ENCODE peak calls at places on chromosomes 6 and 20, in four cellular contexts. F, V, H and X are unnamed samples. For H3K4me1, the result is how much of the 10 kb centered on the place peaks cover.

GRCh38 chr20:63399596-63400375 is 38.6 kb upstream of the CHRNA4 start:
- DNase-seq in H (no peak), V (no peak), F (no peak), X (no peak)

GRCh38 chr6:72748759-72749158 is 126.9 kb downstream of the KCNQ5 start:
- DNase-seq in F (no peak), H (peak), V (no peak), X (no peak)

GRCh38 chr20:19670829-19671228 is 87.2 kb upstream of the RIN2 start:
- DNase-seq in F (no peak), H (no peak), V (no peak), X (no peak)

GRCh38 chr20:57658447-57659130 is 38.4 kb upstream of the ZBP1 start:
- DNase-seq in F (peak), H (no peak), V (peak), X (no peak)

GRCh38 chr20:44496976-44497375 is 21.3 kb downstream of the TTPAL start:
- DNase-seq in F (no peak), H (peak), V (no peak), X (no peak)

GRCh38 chr6:3612341-3613041 is 139.0 kb downstream of the PXDC1 start:
- DNase-seq in F (no peak), H (peak), V (no peak), X (no peak)

GRCh38 chr20:14538433-14538832 is 201.0 kb upstream of the FLRT3 start:
- DNase-seq in V (no peak), F (no peak), H (no peak), X (no peak)

GRCh38 chr20:13857961-13858360 is 73.1 kb downstream of the NDUFAF5 start:
- DNase-seq in V (no peak), H (no peak), F (no peak), X (no peak)

GRCh38 chr20:42254673-42255072 is 636.5 kb upstream of the CHD6 start:
- DNase-seq in H (no peak), V (no peak), F (no peak), X (no peak)

GRCh38 chr6:117110737-117111136 is 154.6 kb upstream of the VGLL2 start:
- DNase-seq in V (no peak), F (no peak), H (no peak), X (no peak)

GRCh38 chr6:104540743-104541142 is 319.0 kb downstream of the HACE1 start:
- DNase-seq in F (no peak), V (no peak), H (peak), X (no peak)

GRCh38 chr6:22079788-22080187 is 217.0 kb downstream of the PRL start:
- DNase-seq in H (peak), V (no peak), F (no peak), X (no peak)

GRCh38 chr20:10861086-10861485 is 187.3 kb upstream of the JAG1 start:
- DNase-seq in F (no peak), H (peak), V (no peak), X (no peak)

GRCh38 chr6:139569561-139569960 is 195.1 kb upstream of the CITED2 start:
- DNase-seq in H (peak), F (no peak), V (no peak), X (no peak)

GRCh38 chr20:35463455-35464300 is 8.3 kb downstream of the CEP250 start:
- DNase-seq in F (no peak), V (peak), H (peak), X (peak)

GRCh38 chr6:62150048-62150663 is 135.9 kb downstream of the KHDRBS2 start:
- DNase-seq in H (peak), V (peak), F (no peak), X (no peak)

GRCh38 chr6:71446084-71446869 is 157.7 kb downstream of the OGFRL1 start:
- DNase-seq in H (no peak), V (no peak), F (no peak), X (no peak)

GRCh38 chr6:108559884-108560462 is 744 bp upstream of the FOXO3 start:
- DNase-seq in V (peak), H (peak), F (peak), X (peak)

GRCh38 chr20:59824711-59825562 is 108.5 kb downstream of the SYCP2 start:
- DNase-seq in F (no peak), V (peak), H (no peak), X (no peak)

GRCh38 chr20:13873814-13874213 is 89.0 kb downstream of the NDUFAF5 start:
- DNase-seq in F (no peak), V (no peak), H (no peak), X (no peak)

GRCh38 chr20:48051810-48052491 is 266.7 kb upstream of the SULF2 start:
- DNase-seq in H (peak), F (no peak), V (no peak), X (no peak)

GRCh38 chr6:14046476-14047068 is 71.0 kb upstream of the CD83 start:
- DNase-seq in V (peak), H (peak), F (no peak), X (no peak)

GRCh38 chr6:130376921-130377320 is 11.1 kb downstream of the TMEM200A start:
- DNase-seq in V (no peak), H (no peak), F (no peak), X (no peak)

GRCh38 chr20:61065853-61066252 is 186.2 kb upstream of the CDH4 start:
- DNase-seq in F (no peak), H (no peak), V (no peak), X (no peak)

GRCh38 chr20:5996765-5997164 is 46.3 kb downstream of the MCM8 start:
- DNase-seq in H (no peak), F (no peak), V (no peak), X (no peak)

GRCh38 chr20:57783956-57784837 is 74.4 kb upstream of the PMEPA1 start:
- DNase-seq in F (no peak), V (no peak), H (no peak), X (no peak)

GRCh38 chr6:150252714-150253444 is 110.0 kb downstream of the PPP1R14C start:
- DNase-seq in H (peak), F (no peak), V (no peak), X (no peak)

GRCh38 chr6:35392773-35393672 is 50.7 kb downstream of the PPARD start:
- DNase-seq in F (no peak), V (no peak), H (no peak), X (no peak)

GRCh38 chr6:105428342-105428957 is 25.6 kb upstream of the PREP start:
- DNase-seq in V (no peak), F (peak), H (peak), X (no peak)

GRCh38 chr6:122797537-122797936 is 8.5 kb downstream of the SMPDL3A start:
- DNase-seq in F (no peak), V (no peak), H (no peak), X (no peak)

GRCh38 chr6:122800906-122801305 is 11.8 kb downstream of the SMPDL3A start:
- DNase-seq in H (peak), F (no peak), V (no peak), X (no peak)

GRCh38 chr6:122799916-122800701 is 11.1 kb downstream of the SMPDL3A start:
- DNase-seq in F (no peak), V (peak), H (peak), X (no peak)

GRCh38 chr6:122799140-122799539 is 10.1 kb downstream of the SMPDL3A start:
- DNase-seq in F (no peak), V (no peak), H (no peak), X (no peak)

GRCh38 chr6:122798099-122798641 is 9.1 kb downstream of the SMPDL3A start:
- DNase-seq in H (peak), V (peak), F (no peak), X (no peak)
- H3K4me1 ChIP-seq in H (under half), V (half or more), F (under half), X (under half)

GRCh38 chr6:44253307-44254101 is 3.8 kb downstream of the SLC35B2 start:
- DNase-seq in F (no peak), H (no peak), V (peak), X (no peak)
- TF ChIP-seq POLR2A in F (no peak), H (no peak), V (no peak), X (no peak)

GRCh38 chr6:41630069-41630468 is 8.2 kb upstream of the MDFI start:
- DNase-seq in F (no peak), V (no peak), H (no peak), X (no peak)
- H3K4me3 ChIP-seq in F (no peak), V (no peak), H (no peak), X (no peak)

GRCh38 chr20:50394569-50394968 is 115.6 kb upstream of the PTPN1 start:
- DNase-seq in V (no peak), H (no peak), F (no peak), X (no peak)
- H3K4me1 ChIP-seq in V (under half), H (under half), F (under half), X (under half)

GRCh38 chr20:30376767-30377658 is 880.5 kb upstream of the DEFB115 start:
- DNase-seq in V (peak), F (peak), H (peak), X (peak)
- TF ChIP-seq POLR2A in V (no peak), F (no peak), H (peak), X (no peak)

GRCh38 chr6:6492675-6493074 is 95.8 kb upstream of the LY86 start:
- DNase-seq in V (no peak), H (no peak), F (no peak), X (no peak)

GRCh38 chr6:6497541-6497940 is 91.0 kb upstream of the LY86 start:
- DNase-seq in V (no peak), H (no peak), F (no peak), X (no peak)

GRCh38 chr6:6497976-6498375 is 90.5 kb upstream of the LY86 start:
- DNase-seq in F (no peak), V (no peak), H (no peak), X (no peak)

GRCh38 chr6:6494677-6495076 is 93.8 kb upstream of the LY86 start:
- DNase-seq in F (peak), V (peak), H (no peak), X (no peak)

GRCh38 chr6:6495851-6496250 is 92.7 kb upstream of the LY86 start:
- DNase-seq in H (no peak), F (no peak), V (no peak), X (no peak)
- H3K4me3 ChIP-seq in H (no peak), F (no peak), V (no peak), X (no peak)

DNA sequence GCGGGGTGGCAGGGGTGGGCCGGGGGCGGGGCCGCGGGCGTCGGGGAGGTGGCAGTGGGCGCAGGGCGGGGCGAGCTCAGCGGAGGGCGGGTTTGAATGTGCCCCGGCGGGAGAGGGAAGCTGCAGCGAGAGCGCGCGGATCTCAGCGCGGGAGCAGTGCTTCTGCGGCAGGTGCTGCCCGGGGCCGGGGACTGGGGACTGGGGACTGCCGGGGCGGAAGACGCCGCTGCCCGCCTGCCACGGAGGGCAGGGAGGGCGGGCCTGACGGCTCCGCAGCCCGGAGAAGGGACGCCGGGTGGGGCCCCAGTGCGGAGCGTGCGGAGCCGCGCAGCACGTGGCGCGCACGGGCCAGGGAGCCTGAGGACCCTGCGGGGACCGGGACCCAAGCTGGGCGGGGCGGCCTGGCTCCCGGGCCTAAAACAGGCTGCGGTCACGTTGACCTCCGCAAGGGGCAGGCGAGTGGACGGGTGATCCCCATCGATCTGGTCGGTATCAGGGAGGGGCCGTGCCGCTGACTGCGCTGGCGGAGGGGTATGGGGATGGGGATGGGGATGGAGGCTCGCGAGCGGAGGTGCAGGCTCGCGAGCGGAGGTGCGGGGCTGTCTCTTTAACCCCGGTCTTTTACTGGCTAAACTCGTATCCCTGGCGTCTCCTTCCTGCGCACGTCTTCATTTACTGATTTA is at the start of gene SLC29A1:
- DNase-seq in V (peak), F (peak), H (peak), X (peak)
- H3K4me1 ChIP-seq in V (half or more), F (under half), H (under half), X (under half)